ENCODE peak calls at places on chromosome 11, in six cellular contexts. One of them, this sample, is unnamed. For H3K4me1 and H3K36me3, the result is how much of the 10 kb centered on the place peaks cover.

GRCh38 chr11:35747638-35748037 is 85.1 kb downstream of the TRIM44 start:
- DNase-seq in heart left ventricle: no peak
- DNase-seq in mucosa of descending colon: no peak
- DNase-seq in Caco-2: no peak
- DNase-seq in CD8-positive, alpha-beta memory T cell: no peak
- DNase-seq in mesenchymal stem cell: no peak
- DNase-seq in this sample: peak

GRCh38 chr11:2368178-2368850 is 8.8 kb upstream of the CD81 start:
- DNase-seq in CD8-positive, alpha-beta memory T cell: no peak
- DNase-seq in mesenchymal stem cell: no peak
- DNase-seq in Caco-2: peak
- DNase-seq in mucosa of descending colon: no peak
- DNase-seq in heart left ventricle: no peak
- DNase-seq in this sample: no peak

GRCh38 chr11:116379185-116379828 is 393.5 kb downstream of the BUD13 start:
- DNase-seq in Caco-2: peak
- DNase-seq in heart left ventricle: peak
- DNase-seq in CD8-positive, alpha-beta memory T cell: no peak
- DNase-seq in mucosa of descending colon: peak
- DNase-seq in mesenchymal stem cell: peak
- DNase-seq in this sample: peak

GRCh38 chr11:127485541-127485940 is 485.0 kb upstream of the KIRREL3 start:
- DNase-seq in mucosa of descending colon: no peak
- DNase-seq in CD8-positive, alpha-beta memory T cell: no peak
- DNase-seq in heart left ventricle: no peak
- DNase-seq in Caco-2: no peak
- DNase-seq in mesenchymal stem cell: peak
- DNase-seq in this sample: no peak

GRCh38 chr11:492416-493226 is 14.4 kb downstream of the RNH1 start:
- DNase-seq in mesenchymal stem cell: no peak
- DNase-seq in CD8-positive, alpha-beta memory T cell: no peak
- DNase-seq in mucosa of descending colon: no peak
- DNase-seq in Caco-2: no peak
- DNase-seq in heart left ventricle: peak
- DNase-seq in this sample: no peak

GRCh38 chr11:120953230-120953558 is 70.7 kb upstream of the TBCEL start:
- DNase-seq in Caco-2: no peak
- DNase-seq in mesenchymal stem cell: no peak
- DNase-seq in heart left ventricle: peak
- DNase-seq in CD8-positive, alpha-beta memory T cell: no peak
- DNase-seq in mucosa of descending colon: no peak
- DNase-seq in this sample: no peak

GRCh38 chr11:19258651-19259230 is 18.0 kb upstream of the E2F8 start:
- DNase-seq in Caco-2: no peak
- DNase-seq in mesenchymal stem cell: no peak
- DNase-seq in heart left ventricle: no peak
- DNase-seq in mucosa of descending colon: no peak
- DNase-seq in CD8-positive, alpha-beta memory T cell: no peak
- DNase-seq in this sample: no peak

GRCh38 chr11:36512016-36512415 is 1.9 kb upstream of the TRAF6 start:
- DNase-seq in mesenchymal stem cell: no peak
- DNase-seq in Caco-2: no peak
- DNase-seq in mucosa of descending colon: no peak
- DNase-seq in heart left ventricle: no peak
- DNase-seq in CD8-positive, alpha-beta memory T cell: no peak
- DNase-seq in this sample: no peak

GRCh38 chr11:65390099-65390941 is 3.9 kb downstream of the FRMD8 start:
- DNase-seq in mucosa of descending colon: no peak
- DNase-seq in Caco-2: no peak
- DNase-seq in CD8-positive, alpha-beta memory T cell: no peak
- DNase-seq in mesenchymal stem cell: peak
- DNase-seq in heart left ventricle: no peak
- DNase-seq in this sample: peak

GRCh38 chr11:85643255-85643654 is 4.5 kb upstream of the TMEM126A start:
- DNase-seq in mesenchymal stem cell: no peak
- DNase-seq in mucosa of descending colon: no peak
- DNase-seq in CD8-positive, alpha-beta memory T cell: no peak
- DNase-seq in Caco-2: no peak
- DNase-seq in heart left ventricle: peak
- DNase-seq in this sample: peak

GRCh38 chr11:77726524-77726923 is 88.9 kb upstream of the CLNS1A start:
- DNase-seq in heart left ventricle: no peak
- DNase-seq in Caco-2: no peak
- DNase-seq in mesenchymal stem cell: no peak
- DNase-seq in CD8-positive, alpha-beta memory T cell: no peak
- DNase-seq in mucosa of descending colon: no peak
- DNase-seq in this sample: no peak

GRCh38 chr11:61023086-61024035 is 51.9 kb downstream of the CD6 start:
- DNase-seq in mucosa of descending colon: peak
- DNase-seq in heart left ventricle: no peak
- DNase-seq in CD8-positive, alpha-beta memory T cell: peak
- DNase-seq in Caco-2: no peak
- DNase-seq in mesenchymal stem cell: no peak
- DNase-seq in this sample: no peak

GRCh38 chr11:128684582-128685382 is 9.1 kb upstream of the FLI1 start:
- DNase-seq in mesenchymal stem cell: no peak
- DNase-seq in mucosa of descending colon: no peak
- DNase-seq in Caco-2: no peak
- DNase-seq in heart left ventricle: no peak
- DNase-seq in CD8-positive, alpha-beta memory T cell: no peak
- DNase-seq in this sample: no peak

GRCh38 chr11:59501931-59502330 is 1.4 kb upstream of the OR4D11 start:
- DNase-seq in heart left ventricle: no peak
- DNase-seq in Caco-2: no peak
- DNase-seq in CD8-positive, alpha-beta memory T cell: no peak
- DNase-seq in mucosa of descending colon: no peak
- DNase-seq in mesenchymal stem cell: no peak
- DNase-seq in this sample: no peak

GRCh38 chr11:80317612-80318011 is 876.8 kb upstream of the TENM4 start:
- DNase-seq in CD8-positive, alpha-beta memory T cell: no peak
- DNase-seq in heart left ventricle: no peak
- DNase-seq in Caco-2: no peak
- DNase-seq in mesenchymal stem cell: no peak
- DNase-seq in mucosa of descending colon: peak
- DNase-seq in this sample: no peak

GRCh38 chr11:69538840-69539239 is 57.4 kb downstream of the LINC01488 start:
- DNase-seq in mucosa of descending colon: no peak
- DNase-seq in CD8-positive, alpha-beta memory T cell: no peak
- DNase-seq in Caco-2: peak
- DNase-seq in mesenchymal stem cell: no peak
- DNase-seq in heart left ventricle: no peak
- DNase-seq in this sample: no peak

GRCh38 chr11:36103933-36104530 is 160.2 kb downstream of the LDLRAD3 start:
- DNase-seq in Caco-2: no peak
- DNase-seq in CD8-positive, alpha-beta memory T cell: no peak
- DNase-seq in mesenchymal stem cell: no peak
- DNase-seq in heart left ventricle: no peak
- DNase-seq in mucosa of descending colon: no peak
- DNase-seq in this sample: no peak

GRCh38 chr11:116851631-116852030 is 14.2 kb upstream of the APOA1 start:
- DNase-seq in Caco-2: no peak
- DNase-seq in CD8-positive, alpha-beta memory T cell: peak
- DNase-seq in mucosa of descending colon: peak
- DNase-seq in heart left ventricle: no peak
- DNase-seq in mesenchymal stem cell: no peak
- DNase-seq in this sample: no peak

GRCh38 chr11:116502641-116503061 is 270.1 kb downstream of the BUD13 start:
- DNase-seq in Caco-2: no peak
- DNase-seq in mesenchymal stem cell: no peak
- DNase-seq in mucosa of descending colon: no peak
- DNase-seq in heart left ventricle: peak
- DNase-seq in CD8-positive, alpha-beta memory T cell: no peak
- DNase-seq in this sample: no peak

GRCh38 chr11:44899959-44900358 is 50.7 kb downstream of the TP53I11 start:
- DNase-seq in Caco-2: peak
- DNase-seq in mesenchymal stem cell: peak
- DNase-seq in CD8-positive, alpha-beta memory T cell: no peak
- DNase-seq in heart left ventricle: no peak
- DNase-seq in mucosa of descending colon: peak
- DNase-seq in this sample: no peak

GRCh38 chr11:87425943-87426342 is 388.2 kb downstream of the TMEM135 start:
- DNase-seq in heart left ventricle: no peak
- DNase-seq in mucosa of descending colon: no peak
- DNase-seq in mesenchymal stem cell: no peak
- DNase-seq in CD8-positive, alpha-beta memory T cell: no peak
- DNase-seq in Caco-2: no peak
- DNase-seq in this sample: no peak

GRCh38 chr11:87431386-87431785 is 393.7 kb downstream of the TMEM135 start:
- DNase-seq in Caco-2: no peak
- DNase-seq in CD8-positive, alpha-beta memory T cell: no peak
- DNase-seq in heart left ventricle: no peak
- DNase-seq in mesenchymal stem cell: no peak
- DNase-seq in mucosa of descending colon: no peak
- DNase-seq in this sample: no peak

GRCh38 chr11:87430821-87431220 is 393.1 kb downstream of the TMEM135 start:
- DNase-seq in mucosa of descending colon: no peak
- DNase-seq in CD8-positive, alpha-beta memory T cell: no peak
- DNase-seq in Caco-2: no peak
- DNase-seq in mesenchymal stem cell: no peak
- DNase-seq in heart left ventricle: no peak
- DNase-seq in this sample: no peak

GRCh38 chr11:87425391-87425790 is 387.7 kb downstream of the TMEM135 start:
- DNase-seq in Caco-2: no peak
- DNase-seq in mucosa of descending colon: no peak
- DNase-seq in heart left ventricle: no peak
- DNase-seq in mesenchymal stem cell: no peak
- DNase-seq in CD8-positive, alpha-beta memory T cell: no peak
- DNase-seq in this sample: no peak

GRCh38 chr11:87428266-87428665 is 390.5 kb downstream of the TMEM135 start:
- DNase-seq in Caco-2: no peak
- DNase-seq in CD8-positive, alpha-beta memory T cell: no peak
- DNase-seq in heart left ventricle: no peak
- DNase-seq in mucosa of descending colon: no peak
- DNase-seq in mesenchymal stem cell: no peak
- DNase-seq in this sample: no peak
- H3K4me1 ChIP-seq in Caco-2: under half
- H3K4me1 ChIP-seq in CD8-positive, alpha-beta memory T cell: under half
- H3K4me1 ChIP-seq in heart left ventricle: under half
- H3K4me1 ChIP-seq in mucosa of descending colon: under half
- H3K4me1 ChIP-seq in mesenchymal stem cell: under half
- H3K4me1 ChIP-seq in this sample: under half

GRCh38 chr11:8329336-8329735 is 65.7 kb upstream of the LMO1 start:
- DNase-seq in mesenchymal stem cell: no peak
- DNase-seq in mucosa of descending colon: no peak
- DNase-seq in Caco-2: no peak
- DNase-seq in CD8-positive, alpha-beta memory T cell: no peak
- DNase-seq in heart left ventricle: no peak
- DNase-seq in this sample: no peak
- H3K4me3 ChIP-seq in mesenchymal stem cell: no peak
- H3K4me3 ChIP-seq in mucosa of descending colon: no peak
- H3K4me3 ChIP-seq in Caco-2: no peak
- H3K4me3 ChIP-seq in CD8-positive, alpha-beta memory T cell: no peak
- H3K4me3 ChIP-seq in heart left ventricle: peak
- H3K4me3 ChIP-seq in this sample: no peak

GRCh38 chr11:62566247-62566646 is 7.4 kb downstream of the EEF1G start:
- DNase-seq in mesenchymal stem cell: no peak
- DNase-seq in Caco-2: no peak
- DNase-seq in heart left ventricle: no peak
- DNase-seq in CD8-positive, alpha-beta memory T cell: no peak
- DNase-seq in mucosa of descending colon: no peak
- DNase-seq in this sample: no peak

GRCh38 chr11:62569611-62570010 is 4.1 kb downstream of the EEF1G start:
- DNase-seq in heart left ventricle: peak
- DNase-seq in mucosa of descending colon: no peak
- DNase-seq in mesenchymal stem cell: no peak
- DNase-seq in CD8-positive, alpha-beta memory T cell: no peak
- DNase-seq in Caco-2: no peak
- DNase-seq in this sample: no peak

GRCh38 chr11:62560566-62561103 is 13.1 kb downstream of the EEF1G start:
- DNase-seq in mesenchymal stem cell: peak
- DNase-seq in mucosa of descending colon: peak
- DNase-seq in heart left ventricle: peak
- DNase-seq in CD8-positive, alpha-beta memory T cell: peak
- DNase-seq in Caco-2: peak
- DNase-seq in this sample: peak

GRCh38 chr11:62567018-62567633 is 6.6 kb downstream of the EEF1G start:
- DNase-seq in mucosa of descending colon: no peak
- DNase-seq in mesenchymal stem cell: no peak
- DNase-seq in heart left ventricle: no peak
- DNase-seq in CD8-positive, alpha-beta memory T cell: no peak
- DNase-seq in Caco-2: no peak
- DNase-seq in this sample: no peak

DNA sequence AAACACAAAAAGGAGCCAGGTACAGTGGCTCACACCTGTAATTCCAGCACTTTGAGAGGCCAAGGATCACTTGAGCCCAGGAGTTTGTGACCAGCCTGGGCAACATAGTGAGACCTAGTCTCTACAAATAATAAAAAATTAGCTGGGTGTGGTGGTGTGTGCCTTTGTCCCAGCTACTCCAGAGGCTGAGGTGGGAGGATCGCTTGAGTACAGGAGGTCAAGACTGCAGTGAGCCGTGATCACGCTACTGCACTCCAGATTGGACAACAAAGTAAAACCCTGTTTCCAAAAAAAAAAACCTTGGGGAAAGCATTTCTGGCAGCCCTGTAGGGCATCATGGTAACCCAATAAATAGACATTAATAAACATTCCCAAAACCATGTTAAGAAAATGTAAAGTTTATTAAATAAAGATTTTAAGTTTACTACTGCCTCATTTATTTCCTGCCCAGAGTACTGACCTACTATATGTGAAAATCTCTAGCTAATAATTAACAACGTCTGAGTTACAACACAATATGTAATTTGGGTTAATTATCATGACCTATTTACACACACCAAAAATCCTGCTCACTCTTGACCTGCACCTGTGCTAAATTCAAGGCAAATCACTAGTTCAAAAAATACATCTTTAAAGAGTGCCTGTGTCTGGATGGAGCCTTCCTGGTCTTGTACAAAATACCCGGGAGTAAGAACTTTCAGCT is 8.4 kb downstream of the EEF1G start:
- DNase-seq in heart left ventricle: no peak
- DNase-seq in CD8-positive, alpha-beta memory T cell: no peak
- DNase-seq in mucosa of descending colon: no peak
- DNase-seq in mesenchymal stem cell: no peak
- DNase-seq in Caco-2: no peak
- DNase-seq in this sample: no peak
- H3K36me3 ChIP-seq in heart left ventricle: half or more
- H3K36me3 ChIP-seq in CD8-positive, alpha-beta memory T cell: under half
- H3K36me3 ChIP-seq in mucosa of descending colon: under half
- H3K36me3 ChIP-seq in mesenchymal stem cell: half or more
- H3K36me3 ChIP-seq in Caco-2: under half
- H3K36me3 ChIP-seq in this sample: under half

GRCh38 chr11:67289651-67290479 is 762 bp downstream of the ANKRD13D start:
- DNase-seq in mucosa of descending colon: peak
- DNase-seq in mesenchymal stem cell: no peak
- DNase-seq in Caco-2: no peak
- DNase-seq in heart left ventricle: peak
- DNase-seq in CD8-positive, alpha-beta memory T cell: no peak
- DNase-seq in this sample: no peak

GRCh38 chr11:67287355-67288197 is 1.5 kb upstream of the ANKRD13D start:
- DNase-seq in mucosa of descending colon: no peak
- DNase-seq in heart left ventricle: peak
- DNase-seq in CD8-positive, alpha-beta memory T cell: no peak
- DNase-seq in Caco-2: no peak
- DNase-seq in mesenchymal stem cell: no peak
- DNase-seq in this sample: no peak

GRCh38 chr11:67288198-67288451 is 978 bp upstream of the ANKRD13D start:
- DNase-seq in CD8-positive, alpha-beta memory T cell: no peak
- DNase-seq in Caco-2: no peak
- DNase-seq in mucosa of descending colon: no peak
- DNase-seq in heart left ventricle: no peak
- DNase-seq in mesenchymal stem cell: no peak
- DNase-seq in this sample: no peak

GRCh38 chr11:67289226-67289650 is at the start of gene ANKRD13D:
- DNase-seq in mucosa of descending colon: no peak
- DNase-seq in Caco-2: peak
- DNase-seq in mesenchymal stem cell: no peak
- DNase-seq in CD8-positive, alpha-beta memory T cell: peak
- DNase-seq in heart left ventricle: no peak
- DNase-seq in this sample: no peak

GRCh38 chr11:67288452-67289225 is 464 bp upstream of the ANKRD13D start:
- DNase-seq in heart left ventricle: peak
- DNase-seq in mesenchymal stem cell: peak
- DNase-seq in mucosa of descending colon: peak
- DNase-seq in Caco-2: peak
- DNase-seq in CD8-positive, alpha-beta memory T cell: peak
- DNase-seq in this sample: peak
- H3K4me1 ChIP-seq in heart left ventricle: under half
- H3K4me1 ChIP-seq in mesenchymal stem cell: under half
- H3K4me1 ChIP-seq in mucosa of descending colon: under half
- H3K4me1 ChIP-seq in Caco-2: under half
- H3K4me1 ChIP-seq in CD8-positive, alpha-beta memory T cell: half or more
- H3K4me1 ChIP-seq in this sample: under half

This sample was measured in body of pancreas.